ENCODE peak calls at places on chromosomes 4 and X, in five cellular contexts. H is activated T-helper 1 cell treated with anti-CD3 and anti-CD28 coated beads, Interleukin-2, amount 50 U/mL, for 16 hours; R is RKO; X is fibroblast of lung; P is ELF-1. I is an unnamed sample.

GRCh38 chr4:184802203-184803015 is 23.4 kb downstream of the ACSL1 start:
- DNase-seq in H (no peak), R (no peak), X (peak; percentile 22), P (no peak), I (no peak)

GRCh38 chr4:153679476-153679875 is 4.6 kb upstream of the TLR2 start:
- DNase-seq in H (no peak), R (no peak), X (no peak), P (no peak), I (no peak)

GRCh38 chrX:24380273-24381036 is 20.0 kb downstream of the SUPT20HL1 start:
- DNase-seq in H (no peak), R (no peak), X (no peak), P (no peak), I (no peak)

GRCh38 chrX:74536142-74537010 is 78.0 kb downstream of the RLIM start:
- DNase-seq in H (peak; percentile 5), R (peak; percentile 85), X (peak; percentile 90), P (peak; percentile 90), I (peak; percentile 29)

GRCh38 chr4:150572704-150573504 is 9.0 kb upstream of the MAB21L2 start:
- DNase-seq in H (no peak), R (no peak), X (no peak), P (no peak), I (no peak)

GRCh38 chrX:17655232-17656034 is 81.9 kb upstream of the SCML1 start:
- DNase-seq in H (no peak), R (no peak), X (peak; percentile 32), P (peak; percentile 80), I (no peak)

GRCh38 chr4:159134422-159134821 is 31.5 kb downstream of the RAPGEF2 start:
- DNase-seq in H (no peak), R (no peak), X (no peak), P (no peak), I (no peak)

GRCh38 chrX:39536165-39536564 is 561.6 kb downstream of the BCOR start:
- DNase-seq in H (no peak), R (no peak), X (no peak), P (no peak), I (no peak)

GRCh38 chr4:98341309-98341708 is 80.1 kb downstream of the RAP1GDS1 start:
- DNase-seq in H (no peak), R (no peak), X (peak; percentile 81), P (no peak), I (peak; percentile 31)

GRCh38 chr4:54548831-54549460 is 108.8 kb upstream of the KIT start:
- DNase-seq in H (no peak), R (no peak), X (no peak), P (no peak), I (no peak)

GRCh38 chr4:94453534-94453963 is 1.8 kb downstream of the PDLIM5 start:
- DNase-seq in H (no peak), R (peak; percentile 55), X (no peak), P (no peak), I (peak; percentile 44)

GRCh38 chr4:40548256-40548655 is 81.4 kb downstream of the RBM47 start:
- DNase-seq in H (no peak), R (no peak), X (peak; percentile 83), P (no peak), I (no peak)

GRCh38 chr4:126583509-126583908 is 1049.2 kb upstream of the INTU start:
- DNase-seq in H (no peak), R (no peak), X (peak; percentile 6), P (peak; percentile 76), I (peak; percentile 44)

GRCh38 chr4:135243960-135244561 is 1042.5 kb upstream of the PABPC4L start:
- DNase-seq in H (no peak), R (no peak), X (peak; percentile 35), P (no peak), I (no peak)